ENCODE peak calls at places on chromosomes 11 and 22, in nine cellular contexts. E, V, Z, N, U, X, O, J and R are unnamed samples.

GRCh38 chr11:587978-588380 is 11.7 kb downstream of the PHRF1 start:
- DNase-seq in E (peak; percentile 51), V (no peak), O (no peak), N (no peak), J (peak; percentile 21), X (peak; percentile 60), Z (peak; percentile 77), U (peak; percentile 49), R (no peak)

GRCh38 chr22:50438305-50439275 is 36.2 kb downstream of the SBF1 start:
- DNase-seq in E (no peak), O (no peak), N (no peak), Z (no peak), V (no peak), J (no peak), X (no peak), U (no peak), R (no peak)

GRCh38 chr22:46591890-46592289 is 28.3 kb upstream of the GRAMD4 start:
- DNase-seq in Z (no peak), O (no peak), J (no peak), U (no peak), V (no peak), N (no peak), E (no peak), X (no peak), R (no peak)

GRCh38 chr11:20077973-20078372 is 82.3 kb downstream of the DBX1 start:
- DNase-seq in V (no peak), X (no peak), U (no peak), O (no peak), Z (no peak), N (no peak), J (no peak), E (no peak), R (no peak)

GRCh38 chr11:68021167-68021787 is 9.2 kb upstream of the NDUFS8 start:
- DNase-seq in O (no peak), V (no peak), U (no peak), X (no peak), Z (no peak), J (no peak), E (no peak), N (peak; percentile 58), R (no peak)

GRCh38 chr11:61083601-61084147 is 18.6 kb upstream of the CD5 start:
- DNase-seq in Z (no peak), E (no peak), V (no peak), J (no peak), X (peak; percentile 75), O (no peak), N (no peak), U (no peak), R (no peak)

GRCh38 chr11:8731647-8732188 is 49.1 kb downstream of the RPL27A start:
- DNase-seq in X (no peak), V (no peak), N (no peak), O (no peak), U (no peak), Z (no peak), E (no peak), J (no peak), R (no peak)

GRCh38 chr11:5992604-5993251 is 5.9 kb upstream of the OR52L1 start:
- DNase-seq in X (no peak), E (no peak), O (no peak), Z (peak; percentile 6), U (no peak), V (no peak), J (no peak), N (peak; percentile 16), R (no peak)